ENCODE peak calls at places on chromosomes 12 and 14, in ten cellular contexts. L, K, A, G, H, B, D, P, N and J are unnamed samples.

GRCh38 chr12:12913626-12914388 is 22.4 kb downstream of the GPRC5A start:
- DNase-seq in L (no peak), K (no peak), A (no peak), G (no peak), H (no peak), B (no peak), D (no peak), P (no peak), N (no peak), J (no peak)

GRCh38 chr14:61866932-61867920 is 105.0 kb downstream of the SNAPC1 start:
- DNase-seq in L (peak; percentile 20), K (no peak), A (no peak), G (no peak), H (no peak), B (no peak), D (no peak), P (no peak), N (no peak), J (peak; percentile 88)

GRCh38 chr12:50924439-50925341 is 27.7 kb upstream of the HIGD1C start:
- DNase-seq in L (peak; percentile 38), K (peak; percentile 98), A (peak; percentile 94), G (peak; percentile 30), H (peak; percentile 81), B (peak; percentile 88), D (no peak), P (peak; percentile 85), N (peak; percentile 85), J (peak; percentile 76)

GRCh38 chr14:73721101-73721821 is 7.1 kb upstream of the PNMA1 start:
- DNase-seq in L (no peak), K (no peak), A (no peak), G (no peak), H (no peak), B (no peak), D (no peak), P (no peak), N (no peak), J (no peak)

GRCh38 chr12:106584104-106585064 is 1.6 kb downstream of the RFX4 start:
- DNase-seq in L (no peak), K (no peak), A (no peak), G (peak; percentile 11), H (no peak), B (no peak), D (no peak), P (no peak), N (no peak), J (no peak)

GRCh38 chr14:75273272-75274044 is 5.2 kb upstream of the FOS start:
- DNase-seq in L (no peak), K (peak; percentile 75), A (no peak), G (no peak), H (no peak), B (no peak), D (no peak), P (no peak), N (no peak), J (no peak)

GRCh38 chr12:100953217-100953616 is 158.6 kb downstream of the ANO4 start:
- DNase-seq in L (no peak), K (peak; percentile 18), A (no peak), G (no peak), H (no peak), B (no peak), D (no peak), P (no peak), N (no peak), J (no peak)

GRCh38 chr12:27123642-27124041 is 41.3 kb upstream of the C12orf71 start:
- DNase-seq in L (no peak), K (peak; percentile 33), A (no peak), G (no peak), H (peak; percentile 4), B (no peak), D (no peak), P (no peak), N (no peak), J (no peak)

GRCh38 chr12:93072340-93072739 is 143.2 kb upstream of the EEA1 start:
- DNase-seq in L (no peak), K (no peak), A (no peak), G (no peak), H (no peak), B (no peak), D (no peak), P (no peak), N (no peak), J (no peak)

GRCh38 chr12:69066420-69067373 is 133.7 kb upstream of the CPM start:
- DNase-seq in L (no peak), K (no peak), A (no peak), G (no peak), H (peak; percentile 90), B (no peak), D (no peak), P (no peak), N (no peak), J (no peak)

GRCh38 chr14:104553166-104554087 is 26.1 kb upstream of the C14orf180 start:
- DNase-seq in L (no peak), K (no peak), A (peak; percentile 35), G (no peak), H (no peak), B (no peak), D (no peak), P (no peak), N (no peak), J (no peak)

GRCh38 chr14:72053662-72054061 is 121.4 kb downstream of the RGS6 start:
- DNase-seq in L (no peak), K (no peak), A (no peak), G (no peak), H (no peak), B (no peak), D (no peak), P (no peak), N (no peak), J (no peak)

GRCh38 chr14:92709340-92710000 is 39.0 kb downstream of the LGMN start:
- DNase-seq in L (no peak), K (no peak), A (peak; percentile 43), G (no peak), H (no peak), B (no peak), D (no peak), P (no peak), N (no peak), J (no peak)

GRCh38 chr12:102757154-102757873 is 159.7 kb downstream of the PAH start:
- DNase-seq in L (no peak), K (no peak), A (peak; percentile 78), G (no peak), H (peak; percentile 16), B (no peak), D (no peak), P (no peak), N (no peak), J (no peak)

GRCh38 chr12:130920711-130921381 is 32.9 kb upstream of the ADGRD1 start:
- DNase-seq in L (no peak), K (peak; percentile 97), A (peak; percentile 82), G (no peak), H (no peak), B (no peak), D (no peak), P (no peak), N (no peak), J (no peak)